ENCODE peak calls at places on chromosomes 7 and 10, in eight cellular contexts. B, P, Z, S, T, H, Q and I are unnamed samples.

GRCh38 chr10:70617798-70618568 is 15.4 kb upstream of the PRF1 start:
- DNase-seq in H (peak; percentile 93), Q (no peak), T (no peak), B (no peak), S (peak; percentile 54), Z (peak; percentile 54), P (no peak), I (no peak)

GRCh38 chr7:106959753-106960152 is 84.8 kb upstream of the PRKAR2B start:
- DNase-seq in P (no peak), S (peak; percentile 13), B (no peak), H (no peak), T (no peak), Z (no peak), Q (peak; percentile 15), I (peak; percentile 46)

GRCh38 chr10:130743751-130744191 is 567.8 kb downstream of the TCERG1L start:
- DNase-seq in H (no peak), P (no peak), S (no peak), B (no peak), T (no peak), Q (no peak), Z (no peak), I (no peak)

GRCh38 chr10:132135398-132135872 is 51.3 kb upstream of the DPYSL4 start:
- DNase-seq in H (no peak), B (no peak), Z (no peak), S (no peak), P (no peak), Q (no peak), T (no peak), I (no peak)

GRCh38 chr7:4073750-4074149 is 608.3 kb upstream of the FOXK1 start:
- DNase-seq in H (no peak), T (no peak), S (no peak), P (no peak), Z (no peak), Q (no peak), B (no peak), I (no peak)

GRCh38 chr10:100612601-100613595 is 77.2 kb downstream of the HIF1AN start:
- DNase-seq in T (no peak), H (no peak), P (no peak), Q (no peak), S (no peak), Z (no peak), B (no peak), I (no peak)

GRCh38 chr10:62155054-62155453 is 113.6 kb downstream of the RTKN2 start:
- DNase-seq in S (no peak), T (no peak), H (no peak), Z (no peak), P (no peak), Q (no peak), B (no peak), I (no peak)

GRCh38 chr7:127713006-127713405 is 61.0 kb downstream of the SND1 start:
- DNase-seq in Q (no peak), T (no peak), H (no peak), P (no peak), S (no peak), B (no peak), Z (no peak), I (no peak)

GRCh38 chr10:35135861-35136260 is 9.2 kb downstream of the CREM start:
- DNase-seq in B (no peak), Q (no peak), T (no peak), H (no peak), P (peak; percentile 16), S (no peak), Z (no peak), I (no peak)

GRCh38 chr7:149209518-149210269 is 14.3 kb downstream of the ZNF282 start:
- DNase-seq in S (peak; percentile 77), T (peak; percentile 81), B (peak; percentile 23), H (peak; percentile 65), Z (peak; percentile 65), P (peak; percentile 32), Q (no peak), I (peak; percentile 83)